ENCODE peak calls at places on chromosomes 3 and 15, in ten cellular contexts. B is activated naive CD4-positive, alpha-beta T cell treated with anti-CD3 and anti-CD28 coated beads, Interleukin-2, amount 50 U/mL, for 72 hours; I is NAMALWA; F is cardiac fibroblast; L is activated CD4-positive, alpha-beta memory T cell treated with anti-CD3 and anti-CD28 coated beads for 36 hours; X is GM03348; A is mesendoderm; W is hippocampal formation; E is SK-N-DZ; G is KBM-7. P is an unnamed sample.

GRCh38 chr15:86425746-86426145 is 346.1 kb downstream of the AGBL1 start:
- DNase-seq in B (no peak), I (no peak), F (no peak), L (no peak), X (no peak), A (no peak), W (no peak), E (no peak), G (no peak), P (no peak)

GRCh38 chr3:193708270-193708669 is 115.3 kb downstream of the OPA1 start:
- DNase-seq in B (no peak), I (no peak), F (no peak), L (no peak), X (no peak), A (no peak), W (no peak), E (no peak), G (no peak), P (no peak)

GRCh38 chr3:121542924-121543323 is 2.9 kb downstream of the POLQ start:
- DNase-seq in B (no peak), I (no peak), F (no peak), L (no peak), X (no peak), A (no peak), W (no peak), E (no peak), G (no peak), P (no peak)

GRCh38 chr3:56573501-56573900 is 16.5 kb downstream of the CCDC66 start:
- DNase-seq in B (no peak), I (no peak), F (no peak), L (no peak), X (no peak), A (no peak), W (no peak), E (no peak), G (no peak), P (no peak)

GRCh38 chr3:195352895-195353488 is 82.0 kb upstream of the XXYLT1 start:
- DNase-seq in B (no peak), I (no peak), F (peak), L (no peak), X (peak), A (peak), W (no peak), E (no peak), G (no peak), P (no peak)

GRCh38 chr3:11236588-11237461 is 35.4 kb upstream of the ATG7 start:
- DNase-seq in B (peak), I (peak), F (peak), L (peak), X (peak), A (peak), W (no peak), E (peak), G (peak), P (peak)

GRCh38 chr15:101172421-101173097 is 79.3 kb downstream of the CHSY1 start:
- DNase-seq in B (no peak), I (no peak), F (no peak), L (no peak), X (no peak), A (no peak), W (no peak), E (peak), G (peak), P (no peak)

GRCh38 chr15:81029416-81030367 is 29.0 kb downstream of the TLNRD1 start:
- DNase-seq in B (no peak), I (no peak), F (peak), L (no peak), X (peak), A (no peak), W (no peak), E (no peak), G (peak), P (no peak)

GRCh38 chr3:196055683-196056270 is 26.1 kb downstream of the TFRC start:
- DNase-seq in B (no peak), I (no peak), F (peak), L (no peak), X (no peak), A (peak), W (no peak), E (no peak), G (no peak), P (no peak)

GRCh38 chr3:151230644-151231043 is 27.6 kb upstream of the GPR171 start:
- DNase-seq in B (no peak), I (peak), F (no peak), L (no peak), X (no peak), A (no peak), W (no peak), E (no peak), G (peak), P (no peak)

GRCh38 chr15:54066403-54066802 is 88.2 kb downstream of the UNC13C start:
- DNase-seq in B (no peak), I (no peak), F (no peak), L (no peak), X (no peak), A (no peak), W (no peak), E (no peak), G (no peak), P (no peak)

GRCh38 chr3:111926266-111926676 is 52.6 kb upstream of the ABHD10 start:
- DNase-seq in B (no peak), I (no peak), F (no peak), L (no peak), X (no peak), A (no peak), W (no peak), E (no peak), G (no peak), P (no peak)

GRCh38 chr3:59192473-59192872 is 142.6 kb upstream of the CFAP20DC start:
- DNase-seq in B (no peak), I (no peak), F (peak), L (no peak), X (peak), A (no peak), W (no peak), E (no peak), G (no peak), P (no peak)

GRCh38 chr3:29420106-29420505 is 139.2 kb downstream of the RBMS3 start:
- DNase-seq in B (no peak), I (no peak), F (no peak), L (no peak), X (peak), A (no peak), W (no peak), E (no peak), G (no peak), P (no peak)

GRCh38 chr3:139930201-139930600 is 4.8 kb upstream of the CLSTN2 start:
- DNase-seq in B (no peak), I (no peak), F (no peak), L (no peak), X (no peak), A (no peak), W (no peak), E (no peak), G (no peak), P (no peak)

GRCh38 chr3:119937229-119937628 is 155.3 kb downstream of the NR1I2 start:
- DNase-seq in B (peak), I (peak), F (no peak), L (peak), X (no peak), A (peak), W (no peak), E (no peak), G (peak), P (no peak)

GRCh38 chr15:52042051-52042851 is 23.2 kb downstream of the MAPK6 start:
- DNase-seq in B (no peak), I (no peak), F (no peak), L (no peak), X (no peak), A (no peak), W (peak), E (no peak), G (no peak), P (peak)

GRCh38 chr15:53535886-53536285 is 223.6 kb downstream of the WDR72 start:
- DNase-seq in B (no peak), I (no peak), F (no peak), L (no peak), X (no peak), A (no peak), W (no peak), E (no peak), G (no peak), P (no peak)

GRCh38 chr15:60297047-60297446 is 100.7 kb downstream of the ANXA2 start:
- DNase-seq in B (no peak), I (no peak), F (no peak), L (peak), X (no peak), A (no peak), W (no peak), E (no peak), G (no peak), P (no peak)

GRCh38 chr3:120350431-120350941 is 1.3 kb upstream of the LRRC58 start:
- DNase-seq in B (no peak), I (no peak), F (peak), L (no peak), X (peak), A (peak), W (peak), E (no peak), G (peak), P (peak)

GRCh38 chr3:31979006-31979697 is 1.9 kb downstream of the OSBPL10 start:
- DNase-seq in B (peak), I (no peak), F (no peak), L (no peak), X (no peak), A (no peak), W (no peak), E (no peak), G (no peak), P (no peak)